ENCODE peak calls at places on chromosomes 3 and 15, in ten cellular contexts. V is type B pancreatic cell, Q is B cell, A is GM10248, P is upper lobe of left lung, B is MM.1S, I is Panc1, N is astrocyte of the spinal cord, L is heart left ventricle, T is WTC11. D is an unnamed sample.

GRCh38 chr3:51384145-51384729 is 854 bp upstream of the MANF start:
- DNase-seq in Q (peak), N (no peak), I (no peak), V (no peak), B (no peak), P (peak), T (no peak), L (peak), A (peak), D (peak)

GRCh38 chr3:136075218-136075808 is 109.8 kb downstream of the PPP2R3A start:
- DNase-seq in N (peak), V (no peak), B (peak), A (peak), Q (peak), P (peak), L (peak), I (peak), T (peak), D (peak)

GRCh38 chr3:41580274-41580959 is 381.1 kb downstream of the CTNNB1 start:
- DNase-seq in I (no peak), B (no peak), N (peak), Q (no peak), V (no peak), L (no peak), P (no peak), T (peak), A (peak), D (no peak)

GRCh38 chr3:171876651-171877272 is 33.6 kb downstream of the TMEM212 start:
- DNase-seq in T (no peak), P (no peak), L (no peak), V (no peak), N (peak), Q (no peak), B (no peak), A (no peak), I (no peak), D (peak)

GRCh38 chr3:133828576-133829309 is 23.1 kb downstream of the SRPRB start:
- DNase-seq in L (no peak), N (no peak), Q (no peak), A (no peak), I (no peak), V (no peak), T (peak), P (no peak), B (no peak), D (no peak)

GRCh38 chr3:29065211-29065785 is 215.6 kb upstream of the RBMS3 start:
- DNase-seq in I (no peak), L (no peak), B (no peak), A (no peak), N (peak), Q (no peak), T (peak), V (peak), P (peak), D (no peak)

GRCh38 chr3:58752168-58752567 is 85.6 kb upstream of the FAM3D start:
- DNase-seq in N (no peak), V (no peak), Q (no peak), L (no peak), T (no peak), P (no peak), A (no peak), B (no peak), I (no peak), D (no peak)

GRCh38 chr3:134794950-134795775 is at the start of gene EPHB1:
- DNase-seq in N (peak), L (peak), I (peak), V (peak), P (peak), B (peak), Q (peak), A (peak), T (peak), D (peak)

GRCh38 chr3:65432388-65433003 is 606.2 kb downstream of the MAGI1 start:
- DNase-seq in P (no peak), N (no peak), I (no peak), B (no peak), Q (no peak), L (no peak), T (no peak), V (no peak), A (no peak), D (no peak)

GRCh38 chr15:101474233-101474632 is 15.3 kb downstream of the PCSK6 start:
- DNase-seq in V (no peak), I (no peak), L (no peak), T (no peak), N (no peak), A (no peak), P (no peak), B (no peak), Q (no peak), D (no peak)

GRCh38 chr15:57327985-57328471 is 48.3 kb upstream of the CGNL1 start:
- DNase-seq in V (no peak), L (no peak), P (no peak), B (no peak), T (no peak), I (no peak), Q (no peak), N (peak), A (no peak), D (no peak)

GRCh38 chr3:9606108-9606507 is 43.2 kb upstream of the MTMR14 start:
- DNase-seq in I (no peak), N (no peak), B (no peak), Q (no peak), P (no peak), L (no peak), A (no peak), T (no peak), V (no peak), D (no peak)

GRCh38 chr15:48634934-48635333 is 10.6 kb downstream of the FBN1 start:
- DNase-seq in Q (no peak), I (no peak), B (no peak), V (no peak), A (no peak), P (no peak), N (peak), L (no peak), T (no peak), D (no peak)

GRCh38 chr15:39747326-39747725 is 35.3 kb downstream of the FSIP1 start:
- DNase-seq in B (no peak), Q (no peak), T (no peak), L (no peak), P (no peak), V (no peak), I (no peak), N (peak), A (no peak), D (no peak)

GRCh38 chr3:50358355-50358926 is 880 bp downstream of the TMEM115 start:
- DNase-seq in B (no peak), V (no peak), I (no peak), T (no peak), N (no peak), P (no peak), Q (no peak), A (no peak), L (no peak), D (no peak)

GRCh38 chr15:63523306-63523990 is 19.1 kb downstream of the USP3 start:
- DNase-seq in T (no peak), L (no peak), B (no peak), P (no peak), A (no peak), Q (no peak), N (peak), V (no peak), I (no peak), D (no peak)

GRCh38 chr3:126986001-126986400 is 3.1 kb downstream of the PLXNA1 start:
- DNase-seq in A (no peak), N (peak), Q (no peak), L (no peak), V (no peak), B (no peak), T (no peak), P (no peak), I (no peak), D (no peak)

GRCh38 chr3:71579301-71579933 is 4.1 kb downstream of the FOXP1 start:
- DNase-seq in V (no peak), N (no peak), T (no peak), A (no peak), Q (no peak), L (no peak), I (no peak), P (no peak), B (no peak), D (no peak)

GRCh38 chr3:102346897-102347296 is 87.9 kb upstream of the ZPLD1 start:
- DNase-seq in N (no peak), V (no peak), T (no peak), L (no peak), I (no peak), P (no peak), A (no peak), Q (no peak), B (no peak), D (no peak)

GRCh38 chr15:59268199-59268979 is 61.7 kb downstream of the LDHAL6B start:
- DNase-seq in I (no peak), Q (no peak), A (no peak), L (no peak), V (no peak), N (peak), P (no peak), T (no peak), B (no peak), D (no peak)

GRCh38 chr3:141738636-141739363 is 702 bp downstream of the RNF7 start:
- DNase-seq in A (no peak), I (peak), P (no peak), V (no peak), Q (no peak), T (no peak), N (peak), L (no peak), B (peak), D (peak)

GRCh38 chr15:42315435-42316020 is 42.3 kb upstream of the TMEM87A start:
- DNase-seq in I (no peak), A (no peak), P (no peak), L (no peak), V (no peak), N (no peak), Q (no peak), B (no peak), T (no peak), D (no peak)

GRCh38 chr3:114152519-114153151 is 26.2 kb downstream of the DRD3 start:
- DNase-seq in T (peak), B (peak), N (peak), A (peak), L (peak), V (peak), P (peak), I (peak), Q (peak), D (peak)

GRCh38 chr3:184774996-184775715 is 36.8 kb upstream of the VPS8 start:
- DNase-seq in V (no peak), P (no peak), I (no peak), Q (no peak), B (no peak), T (no peak), L (no peak), N (no peak), A (no peak), D (no peak)

GRCh38 chr15:59222106-59222505 is 15.5 kb downstream of the LDHAL6B start:
- DNase-seq in I (no peak), T (no peak), A (no peak), N (peak), P (no peak), L (no peak), V (no peak), B (no peak), Q (no peak), D (no peak)

GRCh38 chr15:101296418-101297405 is 1.7 kb upstream of the SNRPA1 start:
- DNase-seq in A (no peak), Q (no peak), P (no peak), B (no peak), N (peak), T (no peak), I (no peak), V (no peak), L (no peak), D (no peak)

GRCh38 chr3:65019412-65020093 is 331.8 kb upstream of the ADAMTS9 start:
- DNase-seq in I (no peak), A (no peak), Q (no peak), B (no peak), T (no peak), P (no peak), L (no peak), N (no peak), V (no peak), D (no peak)

GRCh38 chr15:28989239-28989830 is 103.6 kb downstream of the APBA2 start:
- DNase-seq in P (no peak), N (no peak), Q (no peak), I (no peak), L (no peak), B (peak), V (no peak), A (no peak), T (peak), D (peak)

GRCh38 chr15:78910836-78911235 is 34.0 kb downstream of the CTSH start:
- DNase-seq in B (no peak), T (no peak), V (no peak), A (no peak), P (no peak), Q (no peak), N (no peak), L (no peak), I (no peak), D (no peak)

GRCh38 chr3:72517804-72518442 is 330.3 kb downstream of the SHQ1 start:
- DNase-seq in L (no peak), Q (no peak), A (no peak), V (no peak), I (no peak), T (no peak), N (no peak), P (no peak), B (no peak), D (no peak)

GRCh38 chr3:126917232-126917804 is 65.6 kb upstream of the PLXNA1 start:
- DNase-seq in T (no peak), B (peak), N (no peak), P (no peak), L (no peak), A (no peak), Q (no peak), I (no peak), V (no peak), D (no peak)

GRCh38 chr3:23859012-23859743 is 53.4 kb downstream of the UBE2E1 start:
- DNase-seq in T (no peak), I (no peak), N (no peak), B (no peak), L (no peak), A (no peak), V (no peak), Q (no peak), P (peak), D (no peak)

GRCh38 chr15:98817745-98818144 is 169.4 kb downstream of the IGF1R start:
- DNase-seq in T (no peak), I (no peak), P (no peak), A (no peak), L (no peak), V (no peak), B (no peak), N (no peak), Q (no peak), D (no peak)

GRCh38 chr15:98812711-98813441 is 164.5 kb downstream of the IGF1R start:
- DNase-seq in P (no peak), B (no peak), I (no peak), Q (no peak), N (no peak), V (no peak), A (no peak), L (no peak), T (peak), D (no peak)

GRCh38 chr15:98813956-98814355 is 165.6 kb downstream of the IGF1R start:
- DNase-seq in V (no peak), Q (no peak), I (no peak), B (no peak), A (no peak), L (no peak), N (no peak), T (no peak), P (no peak), D (no peak)

GRCh38 chr15:98809273-98809672 is 160.9 kb downstream of the IGF1R start:
- DNase-seq in Q (no peak), P (no peak), A (no peak), T (no peak), V (no peak), L (no peak), I (no peak), N (no peak), B (no peak), D (no peak)

GRCh38 chr15:98815207-98815606 is 166.9 kb downstream of the IGF1R start:
- DNase-seq in N (no peak), B (no peak), V (no peak), P (no peak), T (no peak), Q (no peak), A (no peak), L (no peak), I (no peak), D (no peak)
- TF ChIP-seq CTCF in N (no peak), B (no peak), V (no peak), P (no peak), T (no peak), Q (no peak), A (no peak), L (no peak), I (no peak), D (no peak)

GRCh38 chr3:116517308-116517707 is 72.0 kb upstream of the LSAMP start:
- DNase-seq in T (no peak), B (peak), L (no peak), A (peak), P (no peak), V (no peak), I (no peak), Q (no peak), N (peak), D (no peak)
- TF ChIP-seq CTCF in T (no peak), B (peak), L (peak), A (peak), P (no peak), V (peak), I (peak), Q (no peak), N (peak), D (peak)

DNA sequence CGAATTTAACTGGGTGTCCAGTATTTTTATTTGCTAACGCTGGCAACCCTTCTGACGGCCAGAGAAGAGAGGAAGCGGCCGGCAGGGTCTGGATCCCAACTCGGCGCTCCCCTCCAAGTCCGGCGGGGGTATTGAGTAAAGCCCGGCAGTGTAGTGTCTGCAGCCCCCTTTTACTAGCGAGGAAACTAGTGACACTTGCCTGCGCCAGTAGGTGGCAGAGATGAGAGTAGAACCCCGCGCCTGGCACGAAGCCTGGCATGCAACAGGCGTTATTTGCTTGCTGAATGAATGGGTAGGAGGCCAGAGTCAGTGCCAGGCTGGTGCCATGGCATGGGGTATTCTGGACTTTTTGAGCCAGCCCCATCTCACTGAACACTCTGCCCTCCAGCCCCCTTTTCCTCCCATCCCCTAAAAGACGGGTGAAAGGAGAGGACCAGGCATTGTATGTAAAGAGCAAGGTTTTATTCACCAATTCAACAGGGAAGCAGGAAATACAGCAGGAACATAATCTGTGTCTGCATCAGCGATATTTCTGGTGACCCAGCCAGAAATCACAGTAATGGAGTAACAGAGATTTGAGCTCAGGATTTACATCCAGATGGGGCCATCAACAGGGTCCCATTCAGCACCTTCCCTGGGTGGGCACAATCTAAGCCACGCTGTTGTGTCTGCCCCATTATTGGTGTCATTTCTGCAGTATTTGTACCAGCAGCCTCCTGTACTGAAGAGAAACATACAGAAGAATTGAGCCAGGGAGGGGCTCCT is 788 bp upstream of the WDR73 start:
- DNase-seq in B (peak), Q (peak), L (peak), P (peak), A (peak), I (peak), N (peak), V (no peak), T (peak), D (peak)
- TF ChIP-seq CTCF in B (peak), Q (peak), L (peak), P (peak), A (peak), I (peak), N (peak), V (peak), T (no peak), D (peak)

GRCh38 chr3:14913071-14913925 is 34.1 kb upstream of the NR2C2 start:
- DNase-seq in N (no peak), I (no peak), Q (no peak), P (no peak), T (no peak), L (no peak), A (no peak), B (no peak), V (no peak), D (no peak)

GRCh38 chr3:14918356-14918860 is 29.0 kb upstream of the NR2C2 start:
- DNase-seq in A (no peak), P (no peak), Q (no peak), V (no peak), T (no peak), I (no peak), B (no peak), L (no peak), N (no peak), D (no peak)

GRCh38 chr3:14913926-14914776 is 33.2 kb upstream of the NR2C2 start:
- DNase-seq in P (no peak), V (no peak), T (peak), N (no peak), B (no peak), L (no peak), Q (no peak), I (no peak), A (no peak), D (no peak)

GRCh38 chr3:14914777-14915113 is 32.6 kb upstream of the NR2C2 start:
- DNase-seq in L (no peak), I (no peak), N (no peak), V (no peak), B (no peak), T (no peak), P (no peak), A (no peak), Q (no peak), D (no peak)

DNA sequence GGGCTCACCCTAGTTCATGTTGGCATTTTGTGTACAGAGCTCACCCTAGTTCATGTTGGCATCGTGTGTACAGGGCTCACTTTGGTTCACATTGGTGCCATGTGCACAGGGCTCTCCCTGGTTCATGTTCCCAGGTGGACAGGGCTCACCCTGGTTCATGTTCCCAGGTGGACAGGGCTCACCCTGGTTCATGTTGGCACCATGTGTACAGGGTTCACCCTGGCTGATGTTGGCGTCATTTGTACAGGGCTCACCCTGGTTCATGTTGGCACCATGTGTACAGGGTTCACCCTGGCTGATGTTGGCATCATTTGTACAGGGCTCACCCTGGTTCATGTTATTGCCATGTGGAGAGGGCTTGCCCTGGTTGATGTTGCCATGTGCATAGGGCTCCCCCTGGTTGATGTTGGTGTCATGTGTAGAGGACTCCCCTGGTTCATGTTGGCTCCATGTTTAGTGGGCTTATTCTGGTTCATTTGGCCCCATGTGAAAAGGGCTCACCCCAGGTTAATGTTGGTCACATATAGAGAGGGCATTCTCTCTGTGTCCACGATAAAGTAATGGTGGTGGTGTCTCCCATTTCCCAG is 31.7 kb upstream of the NR2C2 start:
- DNase-seq in N (no peak), P (no peak), A (no peak), I (no peak), T (no peak), Q (no peak), L (no peak), B (no peak), V (no peak), D (peak)
- TF ChIP-seq CTCF in N (no peak), P (no peak), A (peak), I (no peak), T (no peak), Q (no peak), L (peak), B (no peak), V (peak), D (no peak)

GRCh38 chr3:13047296-13048165 is 25.7 kb downstream of the IQSEC1 start:
- DNase-seq in Q (no peak), T (no peak), N (no peak), P (no peak), L (no peak), V (no peak), A (no peak), B (no peak), I (no peak), D (no peak)
- TF ChIP-seq CTCF in Q (peak), T (no peak), N (peak), P (no peak), L (no peak), V (no peak), A (peak), B (peak), I (no peak), D (peak)

DNA sequence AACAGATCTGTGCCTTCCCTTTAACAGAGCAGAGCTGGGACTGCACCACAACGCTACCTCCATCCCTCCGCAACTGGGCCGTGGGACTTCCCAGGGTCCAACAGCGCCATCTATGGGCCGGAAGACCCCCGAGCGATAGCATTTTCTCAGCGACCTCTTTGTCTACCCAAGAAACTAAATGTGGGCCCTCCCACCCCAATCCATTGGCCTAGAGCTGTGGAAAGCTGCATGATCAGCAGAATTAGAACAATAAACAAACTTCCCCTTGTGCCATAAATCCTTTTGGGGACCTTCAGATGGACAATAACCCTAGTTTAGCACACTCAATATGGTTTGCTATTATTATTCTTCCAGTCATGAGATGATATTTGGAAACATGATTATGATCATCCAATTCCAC is 74.8 kb upstream of the NTRK3 start:
- DNase-seq in V (peak), N (peak), I (peak), A (peak), B (peak), L (peak), T (peak), P (peak), Q (no peak), D (peak)
- TF ChIP-seq CTCF in V (peak), N (peak), I (peak), A (peak), B (peak), L (peak), T (peak), P (no peak), Q (peak), D (peak)

D was measured in activated CD8-positive, alpha-beta T cell treated with anti-CD3 and anti-CD28 coated beads for 36 hours.